ENCODE peak calls at places on chromosomes 5 and 9, in four cellular contexts. One of them, this sample, is unnamed.

GRCh38 chr9:134046894-134047681 is 20.7 kb downstream of the BRD3 start:
- DNase-seq in ovary: no peak
- DNase-seq in IMR-90: no peak
- DNase-seq in heart left ventricle: no peak
- DNase-seq in this sample: peak

GRCh38 chr5:3564827-3565560 is 30.6 kb upstream of the IRX1 start:
- DNase-seq in ovary: no peak
- DNase-seq in IMR-90: no peak
- DNase-seq in heart left ventricle: no peak
- DNase-seq in this sample: no peak

GRCh38 chr9:116589392-116590354 is 97.4 kb upstream of the TRIM32 start:
- DNase-seq in ovary: no peak
- DNase-seq in IMR-90: peak
- DNase-seq in heart left ventricle: no peak
- DNase-seq in this sample: no peak

GRCh38 chr9:16105576-16105975 is 552.7 kb downstream of the CCDC171 start:
- DNase-seq in ovary: no peak
- DNase-seq in IMR-90: peak
- DNase-seq in heart left ventricle: no peak
- DNase-seq in this sample: no peak

GRCh38 chr5:51382759-51383493 is at the start of gene ISL1:
- DNase-seq in ovary: no peak
- DNase-seq in IMR-90: peak
- DNase-seq in heart left ventricle: no peak
- DNase-seq in this sample: no peak

GRCh38 chr5:165508286-165508685 is 2002.9 kb downstream of the MAT2B start:
- DNase-seq in ovary: no peak
- DNase-seq in IMR-90: no peak
- DNase-seq in heart left ventricle: no peak
- DNase-seq in this sample: no peak

GRCh38 chr9:82532504-82532903 is 530.4 kb downstream of the RASEF start:
- DNase-seq in ovary: no peak
- DNase-seq in IMR-90: peak
- DNase-seq in heart left ventricle: no peak
- DNase-seq in this sample: no peak

GRCh38 chr9:132986586-132986985 is 8.1 kb downstream of the GFI1B start:
- DNase-seq in ovary: no peak
- DNase-seq in IMR-90: no peak
- DNase-seq in heart left ventricle: no peak
- DNase-seq in this sample: no peak

GRCh38 chr5:343461-344401 is 22.2 kb downstream of the AHRR start:
- DNase-seq in ovary: peak
- DNase-seq in IMR-90: peak
- DNase-seq in heart left ventricle: no peak
- DNase-seq in this sample: peak

GRCh38 chr5:151005187-151005974 is 15.0 kb upstream of the GPX3 start:
- DNase-seq in ovary: peak
- DNase-seq in IMR-90: no peak
- DNase-seq in heart left ventricle: no peak
- DNase-seq in this sample: no peak

GRCh38 chr5:107476783-107477182 is 194.0 kb downstream of the EFNA5 start:
- DNase-seq in ovary: no peak
- DNase-seq in IMR-90: no peak
- DNase-seq in heart left ventricle: no peak
- DNase-seq in this sample: no peak

GRCh38 chr5:60841361-60841760 is 2.7 kb downstream of the ELOVL7 start:
- DNase-seq in ovary: no peak
- DNase-seq in IMR-90: no peak
- DNase-seq in heart left ventricle: no peak
- DNase-seq in this sample: no peak

GRCh38 chr9:73667749-73668148 is 516.1 kb downstream of the ANXA1 start:
- DNase-seq in ovary: no peak
- DNase-seq in IMR-90: no peak
- DNase-seq in heart left ventricle: no peak
- DNase-seq in this sample: no peak

GRCh38 chr9:137150485-137151060 is 11.6 kb downstream of the GRIN1 start:
- DNase-seq in ovary: no peak
- DNase-seq in IMR-90: no peak
- DNase-seq in heart left ventricle: no peak
- DNase-seq in this sample: no peak

GRCh38 chr9:35495984-35496383 is 6.1 kb downstream of the RUSC2 start:
- DNase-seq in ovary: no peak
- DNase-seq in IMR-90: no peak
- DNase-seq in heart left ventricle: no peak
- DNase-seq in this sample: no peak

GRCh38 chr5:142110046-142110531 is 1.5 kb downstream of the NDFIP1 start:
- DNase-seq in ovary: no peak
- DNase-seq in IMR-90: peak
- DNase-seq in heart left ventricle: no peak
- DNase-seq in this sample: peak

GRCh38 chr5:136030956-136031611 is 2.3 kb downstream of the TGFBI start:
- DNase-seq in ovary: no peak
- DNase-seq in IMR-90: no peak
- DNase-seq in heart left ventricle: no peak
- DNase-seq in this sample: peak

GRCh38 chr5:61319388-61320146 is 12.5 kb upstream of the ZSWIM6 start:
- DNase-seq in ovary: no peak
- DNase-seq in IMR-90: no peak
- DNase-seq in heart left ventricle: peak
- DNase-seq in this sample: no peak

GRCh38 chr5:170297589-170298462 is at the start of gene LCP2:
- DNase-seq in ovary: no peak
- DNase-seq in IMR-90: no peak
- DNase-seq in heart left ventricle: no peak
- DNase-seq in this sample: no peak

GRCh38 chr5:178348356-178349146 is 115.9 kb upstream of the PHYKPL start:
- DNase-seq in ovary: no peak
- DNase-seq in IMR-90: no peak
- DNase-seq in heart left ventricle: no peak
- DNase-seq in this sample: no peak

GRCh38 chr9:73143606-73144328 is 7.9 kb upstream of the ANXA1 start:
- DNase-seq in ovary: no peak
- DNase-seq in IMR-90: peak
- DNase-seq in heart left ventricle: no peak
- DNase-seq in this sample: no peak

GRCh38 chr5:67528953-67529352 is 332.4 kb upstream of the CD180 start:
- DNase-seq in ovary: no peak
- DNase-seq in IMR-90: no peak
- DNase-seq in heart left ventricle: no peak
- DNase-seq in this sample: no peak

GRCh38 chr5:69343083-69343482 is 10.5 kb upstream of the CCDC125 start:
- DNase-seq in ovary: no peak
- DNase-seq in IMR-90: no peak
- DNase-seq in heart left ventricle: no peak
- DNase-seq in this sample: no peak

GRCh38 chr9:68913054-68913453 is 100.9 kb downstream of the PRKACG start:
- DNase-seq in ovary: no peak
- DNase-seq in IMR-90: no peak
- DNase-seq in heart left ventricle: no peak
- DNase-seq in this sample: no peak

GRCh38 chr5:135025730-135026644 is 8.0 kb downstream of the PITX1 start:
- DNase-seq in ovary: no peak
- DNase-seq in IMR-90: no peak
- DNase-seq in heart left ventricle: no peak
- DNase-seq in this sample: peak

GRCh38 chr9:134136117-134136996 is 475 bp downstream of the WDR5 start:
- DNase-seq in ovary: peak
- DNase-seq in IMR-90: peak
- DNase-seq in heart left ventricle: no peak
- DNase-seq in this sample: no peak

GRCh38 chr5:79811081-79811480 is 121.4 kb downstream of the CMYA5 start:
- DNase-seq in ovary: no peak
- DNase-seq in IMR-90: no peak
- DNase-seq in heart left ventricle: no peak
- DNase-seq in this sample: no peak

GRCh38 chr9:137312852-137313325 is 10.8 kb upstream of the NRARP start:
- DNase-seq in ovary: no peak
- DNase-seq in IMR-90: no peak
- DNase-seq in heart left ventricle: peak
- DNase-seq in this sample: peak

GRCh38 chr5:181059297-181060230 is 19.5 kb downstream of the BTNL9 start:
- DNase-seq in ovary: no peak
- DNase-seq in IMR-90: no peak
- DNase-seq in heart left ventricle: no peak
- DNase-seq in this sample: no peak

GRCh38 chr5:181060924-181061323 is 20.9 kb downstream of the BTNL9 start:
- DNase-seq in ovary: no peak
- DNase-seq in IMR-90: no peak
- DNase-seq in heart left ventricle: no peak
- DNase-seq in this sample: no peak

GRCh38 chr5:181058786-181059296 is 18.8 kb downstream of the BTNL9 start:
- DNase-seq in ovary: no peak
- DNase-seq in IMR-90: no peak
- DNase-seq in heart left ventricle: no peak
- DNase-seq in this sample: no peak

GRCh38 chr5:181061645-181062044 is 21.6 kb downstream of the BTNL9 start:
- DNase-seq in ovary: no peak
- DNase-seq in IMR-90: no peak
- DNase-seq in heart left ventricle: no peak
- DNase-seq in this sample: no peak

DNA sequence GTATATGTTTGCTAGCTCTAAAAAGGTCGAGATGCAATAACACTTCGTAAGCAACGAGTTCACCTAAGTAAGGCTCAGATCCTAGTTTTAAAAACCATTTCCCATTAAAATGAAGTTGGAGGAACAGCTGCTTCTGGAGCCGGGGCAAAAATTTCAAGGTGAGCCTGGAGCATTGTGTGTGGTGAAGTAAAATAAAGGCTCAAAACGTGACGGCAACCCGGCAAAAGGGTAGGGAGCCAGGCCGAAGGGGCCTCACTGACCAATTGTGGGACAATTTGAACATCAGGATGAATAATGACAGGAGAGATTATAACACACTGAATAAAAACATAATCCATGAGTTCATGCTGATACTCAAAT is 20.1 kb downstream of the BTNL9 start:
- DNase-seq in ovary: no peak
- DNase-seq in IMR-90: no peak
- DNase-seq in heart left ventricle: no peak
- DNase-seq in this sample: no peak
- H3K4me3 ChIP-seq in ovary: no peak
- H3K4me3 ChIP-seq in IMR-90: no peak
- H3K4me3 ChIP-seq in heart left ventricle: no peak
- H3K4me3 ChIP-seq in this sample: no peak

GRCh38 chr9:92620870-92621269 is 49.1 kb downstream of the IPPK start:
- DNase-seq in ovary: no peak
- DNase-seq in IMR-90: no peak
- DNase-seq in heart left ventricle: no peak
- DNase-seq in this sample: no peak
- TF ChIP-seq POLR2A in ovary: no peak
- TF ChIP-seq POLR2A in IMR-90: no peak
- TF ChIP-seq POLR2A in heart left ventricle: no peak
- TF ChIP-seq POLR2A in this sample: no peak

GRCh38 chr9:114096866-114097612 is 2.1 kb downstream of the KIF12 start:
- DNase-seq in ovary: no peak
- DNase-seq in IMR-90: no peak
- DNase-seq in heart left ventricle: no peak
- DNase-seq in this sample: no peak

GRCh38 chr9:114098660-114099522 is at the start of gene KIF12:
- DNase-seq in ovary: peak
- DNase-seq in IMR-90: no peak
- DNase-seq in heart left ventricle: no peak
- DNase-seq in this sample: peak

GRCh38 chr9:114097613-114098020 is 1.5 kb downstream of the KIF12 start:
- DNase-seq in ovary: no peak
- DNase-seq in IMR-90: no peak
- DNase-seq in heart left ventricle: no peak
- DNase-seq in this sample: no peak

GRCh38 chr9:114099523-114100270 is 605 bp upstream of the KIF12 start:
- DNase-seq in ovary: no peak
- DNase-seq in IMR-90: no peak
- DNase-seq in heart left ventricle: no peak
- DNase-seq in this sample: no peak

DNA sequence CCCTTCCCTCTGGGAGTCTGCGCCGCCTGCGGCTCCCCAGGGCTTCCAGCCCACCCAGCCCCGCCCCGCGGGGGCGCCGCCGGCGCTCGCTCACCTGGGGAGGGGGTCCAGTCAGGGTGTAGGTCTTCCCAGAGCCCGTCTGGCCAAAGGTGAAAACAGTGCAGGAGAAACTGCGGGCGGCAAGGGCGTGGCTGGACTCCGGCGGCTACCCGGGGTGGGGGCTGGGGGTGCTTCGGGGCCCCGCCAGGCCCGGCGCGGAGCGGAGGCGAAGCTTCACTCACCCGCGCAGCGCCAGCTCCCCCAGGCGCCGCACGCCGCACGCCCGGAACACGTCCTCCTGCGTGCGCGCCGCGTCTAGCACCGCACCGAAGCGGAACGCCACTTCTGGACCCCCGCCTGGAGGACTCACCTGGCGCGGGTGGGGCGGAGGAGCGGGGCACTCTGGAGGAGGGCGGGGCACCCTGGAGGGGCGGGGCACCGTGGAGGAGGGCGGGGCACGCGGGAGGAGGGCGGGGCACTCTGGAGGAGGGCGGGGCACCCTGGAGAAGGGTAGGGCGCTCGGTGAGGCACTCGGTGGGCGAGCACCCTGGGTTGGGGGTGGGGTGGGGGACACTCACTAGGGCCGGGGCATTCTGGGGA is 952 bp downstream of the KIF12 start:
- DNase-seq in ovary: no peak
- DNase-seq in IMR-90: no peak
- DNase-seq in heart left ventricle: no peak
- DNase-seq in this sample: no peak
- H3K4me3 ChIP-seq in ovary: peak
- H3K4me3 ChIP-seq in IMR-90: peak
- H3K4me3 ChIP-seq in heart left ventricle: peak
- H3K4me3 ChIP-seq in this sample: peak

DNA sequence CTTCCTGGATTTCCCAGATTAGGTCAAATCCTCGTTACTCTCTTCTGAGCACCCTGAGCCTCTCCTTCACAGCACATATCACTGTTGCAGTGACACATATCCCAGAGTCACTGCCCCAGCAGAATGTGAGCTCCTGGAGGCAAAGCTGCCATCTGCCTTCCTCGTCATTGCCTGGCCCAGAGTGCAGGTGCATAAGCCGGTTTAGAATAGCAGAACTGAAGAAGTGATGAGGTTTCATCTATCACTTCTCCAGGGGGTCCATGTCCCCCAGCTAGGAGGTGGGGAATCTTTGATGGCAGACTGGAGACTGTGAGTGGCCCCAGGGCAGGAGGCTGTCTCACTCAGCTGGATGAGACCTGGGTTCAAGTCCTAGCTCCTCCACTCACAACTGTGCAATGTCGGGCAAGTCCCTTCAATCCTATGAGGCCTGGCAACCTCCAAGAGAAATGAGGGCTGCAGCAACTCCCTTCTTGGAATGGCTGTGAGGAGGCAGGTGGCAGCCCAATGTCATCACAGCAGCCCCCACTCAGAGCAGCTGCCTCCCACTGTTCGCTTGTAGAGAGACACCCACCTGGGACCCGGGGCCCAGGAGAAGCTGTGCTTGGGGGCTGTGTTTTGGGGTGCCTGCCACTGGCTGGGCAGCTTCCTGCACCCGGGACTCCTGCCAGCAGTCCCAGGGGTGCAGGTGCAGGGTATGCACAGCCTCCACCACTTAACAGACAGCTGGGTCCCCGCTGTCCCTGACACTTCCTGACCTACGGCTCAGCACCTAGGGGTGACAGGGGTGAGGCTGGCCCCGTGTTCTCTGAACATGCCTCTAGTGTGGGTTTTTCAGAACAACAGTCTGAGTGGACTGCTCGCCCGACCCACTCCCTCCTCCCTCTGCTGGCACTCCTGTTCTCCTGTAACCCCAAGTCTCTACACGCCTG is 26.1 kb downstream of the NIPAL4 start:
- DNase-seq in ovary: no peak
- DNase-seq in IMR-90: no peak
- DNase-seq in heart left ventricle: no peak
- DNase-seq in this sample: no peak
- TF ChIP-seq POLR2A in ovary: no peak
- TF ChIP-seq POLR2A in IMR-90: no peak
- TF ChIP-seq POLR2A in heart left ventricle: no peak
- TF ChIP-seq POLR2A in this sample: no peak

This sample was measured in right lobe of liver.